ENCODE peak calls at places on chromosomes 6 and 20, in five cellular contexts. I is OCI-LY7, V is tibial nerve, M is IMR-90, U is brain microvascular endothelial cell. X is an unnamed sample.

GRCh38 chr20:43963872-43964791 is 49.5 kb downstream of the TOX2 start:
- DNase-seq in I (no peak), V (no peak), M (peak; percentile 49), U (peak; percentile 33), X (no peak)

GRCh38 chr20:62891111-62891510 is 29.5 kb upstream of the TCFL5 start:
- DNase-seq in I (no peak), V (no peak), M (peak; percentile 48), U (no peak), X (no peak)

GRCh38 chr20:53287357-53288042 is 306.1 kb downstream of the ZNF217 start:
- DNase-seq in I (no peak), V (no peak), M (no peak), U (no peak), X (no peak)

GRCh38 chr6:21731411-21732031 is 138.0 kb downstream of the SOX4 start:
- DNase-seq in I (no peak), V (no peak), M (peak; percentile 61), U (no peak), X (no peak)

GRCh38 chr6:130730600-130730999 is 96.6 kb upstream of the SMLR1 start:
- DNase-seq in I (no peak), V (no peak), M (no peak), U (no peak), X (no peak)

GRCh38 chr20:44217342-44218092 is 6.9 kb upstream of the OSER1 start:
- DNase-seq in I (peak; percentile 68), V (no peak), M (peak; percentile 67), U (peak; percentile 58), X (no peak)

GRCh38 chr20:7195704-7196103 is 428.2 kb downstream of the BMP2 start:
- DNase-seq in I (no peak), V (no peak), M (no peak), U (peak; percentile 85), X (no peak)

GRCh38 chr20:59217794-59218193 is 54.2 kb downstream of the ZNF831 start:
- DNase-seq in I (no peak), V (no peak), M (no peak), U (no peak), X (no peak)

GRCh38 chr20:45826381-45827019 is 612 bp downstream of the TNNC2 start:
- DNase-seq in I (no peak), V (no peak), M (peak; percentile 31), U (peak; percentile 39), X (no peak)

GRCh38 chr6:62652692-62653328 is 366.8 kb upstream of the KHDRBS2 start:
- DNase-seq in I (peak; percentile 45), V (no peak), M (peak; percentile 12), U (no peak), X (no peak)

GRCh38 chr20:17023811-17024210 is 203.0 kb upstream of the PCSK2 start:
- DNase-seq in I (no peak), V (no peak), M (peak; percentile 28), U (no peak), X (no peak)

GRCh38 chr6:140153703-140154102 is 779.3 kb upstream of the CITED2 start:
- DNase-seq in I (no peak), V (no peak), M (peak; percentile 50), U (no peak), X (no peak)

GRCh38 chr6:41901882-41902519 is 6.8 kb upstream of the USP49 start:
- DNase-seq in I (peak; percentile 27), V (no peak), M (peak; percentile 16), U (no peak), X (no peak)

GRCh38 chr6:89413006-89413400 is 930 bp upstream of the RRAGD start:
- DNase-seq in I (no peak), V (no peak), M (no peak), U (no peak), X (no peak)

GRCh38 chr6:149267513-149268043 is 49.9 kb upstream of the TAB2 start:
- DNase-seq in I (no peak), V (no peak), M (no peak), U (no peak), X (no peak)

GRCh38 chr6:84791233-84791632 is 26.8 kb upstream of the TBX18 start:
- DNase-seq in I (no peak), V (no peak), M (no peak), U (no peak), X (no peak)

GRCh38 chr20:11995750-11996567 is 78.3 kb downstream of the BTBD3 start:
- DNase-seq in I (no peak), V (peak; percentile 14), M (peak; percentile 1), U (no peak), X (peak; percentile 59)

GRCh38 chr20:15937179-15937578 is 636.1 kb downstream of the KIF16B start:
- DNase-seq in I (peak; percentile 60), V (no peak), M (no peak), U (no peak), X (no peak)

GRCh38 chr6:22808466-22808865 is 239.1 kb downstream of the HDGFL1 start:
- DNase-seq in I (no peak), V (no peak), M (peak; percentile 5), U (no peak), X (no peak)

GRCh38 chr6:131164506-131164905 is 29.2 kb downstream of the AKAP7 start:
- DNase-seq in I (no peak), V (no peak), M (peak; percentile 14), U (no peak), X (no peak)

GRCh38 chr6:33905081-33905609 is 101.3 kb upstream of the MLN start:
- DNase-seq in I (no peak), V (no peak), M (no peak), U (no peak), X (no peak)

GRCh38 chr6:379367-380181 is 12.0 kb upstream of the IRF4 start:
- DNase-seq in I (no peak), V (no peak), M (no peak), U (no peak), X (no peak)

GRCh38 chr20:7667194-7667593 is 273.1 kb downstream of the HAO1 start:
- DNase-seq in I (no peak), V (no peak), M (no peak), U (peak; percentile 32), X (no peak)

GRCh38 chr20:33443006-33443511 is 504 bp downstream of the SNTA1 start:
- DNase-seq in I (peak; percentile 51), V (no peak), M (no peak), U (no peak), X (no peak)

DNA sequence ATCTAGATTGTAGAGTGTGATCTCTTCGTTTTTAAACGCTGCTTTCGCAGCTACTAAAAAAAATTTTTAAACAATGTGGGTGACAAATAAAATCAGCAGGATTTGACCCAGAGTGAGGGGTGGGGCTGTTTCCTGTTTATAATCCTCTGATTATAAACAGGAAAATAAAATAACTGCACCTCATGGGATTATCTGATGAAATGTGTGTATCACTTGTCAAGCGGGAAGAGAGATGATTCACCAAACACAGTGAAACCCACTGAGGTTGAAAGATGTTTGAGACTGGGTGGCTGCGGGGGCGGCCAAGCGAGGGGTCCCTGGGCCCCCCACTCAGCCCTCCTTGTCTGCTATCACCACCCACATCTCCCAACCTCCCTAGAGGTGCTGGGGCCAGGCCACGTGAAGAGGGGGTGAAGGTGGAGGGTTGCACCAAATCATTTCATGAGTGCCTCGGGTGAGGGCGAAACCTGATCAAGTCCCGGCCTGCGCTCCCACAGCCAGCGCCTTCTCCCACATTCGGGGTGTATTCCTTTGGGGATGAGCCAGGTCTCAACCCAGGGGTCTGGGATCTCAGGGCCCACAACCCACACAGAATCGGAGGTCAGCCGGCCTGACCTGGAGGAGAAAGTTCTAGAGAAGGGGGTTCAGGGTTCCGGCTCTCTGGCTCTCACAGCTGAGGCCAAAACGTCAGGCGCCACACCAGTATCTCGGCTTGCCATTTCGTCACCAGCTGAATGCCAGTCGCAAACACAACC is 212.5 kb downstream of the BMP7 start:
- DNase-seq in I (no peak), V (no peak), M (no peak), U (no peak), X (no peak)
- H3K27ac ChIP-seq in I (no peak overlapping the region), V (peak overlapping the region; percentile 90), M (no peak overlapping the region), U (no peak overlapping the region), X (no peak overlapping the region)

GRCh38 chr20:3434232-3434631 is 26.8 kb upstream of the DNAAF9 start:
- DNase-seq in I (no peak), V (no peak), M (no peak), U (no peak), X (no peak)

GRCh38 chr20:3430376-3431069 is 23.1 kb upstream of the DNAAF9 start:
- DNase-seq in I (peak; percentile 24), V (no peak), M (no peak), U (no peak), X (no peak)

GRCh38 chr20:3433720-3434119 is 26.3 kb upstream of the DNAAF9 start:
- DNase-seq in I (no peak), V (no peak), M (no peak), U (no peak), X (no peak)

GRCh38 chr20:3431109-3431508 is 23.6 kb upstream of the DNAAF9 start:
- DNase-seq in I (no peak), V (no peak), M (peak; percentile 11), U (no peak), X (no peak)

GRCh38 chr20:3432844-3433243 is 25.4 kb upstream of the DNAAF9 start:
- DNase-seq in I (no peak), V (no peak), M (no peak), U (no peak), X (no peak)
- H3K27ac ChIP-seq in I (no peak overlapping the region), V (no peak overlapping the region), M (no peak overlapping the region), U (no peak overlapping the region), X (no peak overlapping the region)

GRCh38 chr6:53618219-53618618 is 47.3 kb downstream of the KLHL31 start:
- DNase-seq in I (no peak), V (no peak), M (no peak), U (no peak), X (no peak)
- H3K27ac ChIP-seq in I (no peak overlapping the region), V (no peak overlapping the region), M (no peak overlapping the region), U (no peak overlapping the region), X (no peak overlapping the region)

GRCh38 chr6:119127627-119128026 is 49.2 kb upstream of the FAM184A start:
- DNase-seq in I (no peak), V (no peak), M (no peak), U (no peak), X (no peak)

GRCh38 chr6:119121367-119121766 is 42.9 kb upstream of the FAM184A start:
- DNase-seq in I (no peak), V (no peak), M (no peak), U (no peak), X (no peak)

GRCh38 chr6:119126826-119127225 is 48.4 kb upstream of the FAM184A start:
- DNase-seq in I (no peak), V (no peak), M (no peak), U (no peak), X (no peak)

GRCh38 chr6:119126140-119126539 is 47.7 kb upstream of the FAM184A start:
- DNase-seq in I (no peak), V (no peak), M (no peak), U (no peak), X (no peak)

GRCh38 chr6:119124079-119124824 is 45.8 kb upstream of the FAM184A start:
- DNase-seq in I (no peak), V (no peak), M (no peak), U (no peak), X (no peak)
- H3K27ac ChIP-seq in I (no peak overlapping the region), V (no peak overlapping the region), M (no peak overlapping the region), U (no peak overlapping the region), X (no peak overlapping the region)

X was measured in substantia nigra.